ENCODE peak calls at places on chromosome 21, in nine cellular contexts. K is iPS-NIHi11; N is CD8-positive, alpha-beta T cell; L is HuH-7.5; I is amniotic stem cell; M is left ventricle myocardium inferior; A is CD8-positive, alpha-beta memory T cell; B is ACHN; F is NCI-H1092. D is an unnamed sample.

GRCh38 chr21:17523007-17523451 is 10.2 kb downstream of the CXADR start:
- DNase-seq in K (no peak), N (no peak), L (peak; percentile 42), I (no peak), M (no peak), A (no peak), B (no peak), F (no peak), D (no peak)

GRCh38 chr21:45429221-45430164 is 24.5 kb downstream of the COL18A1 start:
- DNase-seq in K (no peak), N (no peak), L (no peak), I (no peak), M (no peak), A (no peak), B (no peak), F (no peak), D (no peak)

GRCh38 chr21:39169906-39170305 is 13.3 kb downstream of the PSMG1 start:
- DNase-seq in K (no peak), N (no peak), L (no peak), I (no peak), M (no peak), A (no peak), B (no peak), F (no peak), D (no peak)

GRCh38 chr21:45594721-45595489 is 48.6 kb upstream of the PCBP3 start:
- DNase-seq in K (no peak), N (no peak), L (no peak), I (no peak), M (no peak), A (no peak), B (no peak), F (no peak), D (no peak)

GRCh38 chr21:45992311-45993209 is 11.0 kb downstream of the COL6A1 start:
- DNase-seq in K (peak; percentile 16), N (peak; percentile 8), L (no peak), I (no peak), M (peak; percentile 24), A (no peak), B (no peak), F (no peak), D (peak; percentile 46)

GRCh38 chr21:31354122-31354521 is 10.1 kb upstream of the TIAM1 start:
- DNase-seq in K (no peak), N (no peak), L (no peak), I (no peak), M (no peak), A (no peak), B (no peak), F (no peak), D (no peak)

GRCh38 chr21:31991356-31992331 is 118.8 kb downstream of the HUNK start:
- DNase-seq in K (peak; percentile 31), N (no peak), L (no peak), I (no peak), M (no peak), A (no peak), B (peak; percentile 1), F (no peak), D (no peak)

GRCh38 chr21:42435833-42436232 is 32.1 kb downstream of the UBASH3A start:
- DNase-seq in K (no peak), N (no peak), L (no peak), I (no peak), M (no peak), A (no peak), B (no peak), F (no peak), D (no peak)

GRCh38 chr21:42456457-42456856 is 39.6 kb downstream of the RSPH1 start:
- DNase-seq in K (no peak), N (peak; percentile 30), L (no peak), I (no peak), M (no peak), A (no peak), B (no peak), F (no peak), D (no peak)

GRCh38 chr21:45413922-45414321 is 9.0 kb downstream of the COL18A1 start:
- DNase-seq in K (no peak), N (no peak), L (no peak), I (no peak), M (peak; percentile 14), A (no peak), B (no peak), F (no peak), D (no peak)

GRCh38 chr21:37248298-37248697 is 18.8 kb downstream of the VPS26C start:
- DNase-seq in K (no peak), N (no peak), L (no peak), I (no peak), M (no peak), A (no peak), B (no peak), F (no peak), D (no peak)

GRCh38 chr21:36811762-36812161 is 112.8 kb downstream of the SIM2 start:
- DNase-seq in K (no peak), N (no peak), L (no peak), I (no peak), M (no peak), A (no peak), B (no peak), F (no peak), D (no peak)

GRCh38 chr21:45617021-45617930 is 26.2 kb upstream of the PCBP3 start:
- DNase-seq in K (no peak), N (no peak), L (no peak), I (no peak), M (no peak), A (no peak), B (no peak), F (no peak), D (no peak)

GRCh38 chr21:34807881-34808568 is 139.2 kb downstream of the CLIC6 start:
- DNase-seq in K (no peak), N (peak; percentile 62), L (no peak), I (peak; percentile 79), M (no peak), A (no peak), B (peak; percentile 85), F (no peak), D (peak; percentile 43)

GRCh38 chr21:17925000-17925610 is 105.9 kb upstream of the C21orf91 start:
- DNase-seq in K (peak; percentile 79), N (peak; percentile 46), L (peak; percentile 20), I (peak; percentile 23), M (no peak), A (peak; percentile 42), B (peak; percentile 54), F (peak; percentile 52), D (peak; percentile 42)

GRCh38 chr21:42495765-42496119 is 282 bp downstream of the RSPH1 start:
- DNase-seq in K (peak; percentile 39), N (no peak), L (peak; percentile 24), I (no peak), M (no peak), A (no peak), B (peak; percentile 7), F (no peak), D (no peak)

GRCh38 chr21:31444061-31444460 is 100.0 kb upstream of the TIAM1 start:
- DNase-seq in K (no peak), N (peak; percentile 16), L (no peak), I (no peak), M (peak; percentile 39), A (no peak), B (no peak), F (no peak), D (no peak)

GRCh38 chr21:45142469-45142868 is 68.1 kb downstream of the ADARB1 start:
- DNase-seq in K (no peak), N (no peak), L (no peak), I (no peak), M (no peak), A (no peak), B (peak; percentile 20), F (no peak), D (no peak)

GRCh38 chr21:45988366-45989347 is 7.1 kb downstream of the COL6A1 start:
- DNase-seq in K (no peak), N (no peak), L (no peak), I (no peak), M (peak; percentile 19), A (no peak), B (no peak), F (no peak), D (peak; percentile 14)

D was measured in uterus.